ENCODE peak calls at places on chromosomes 6 and 20, in nine cellular contexts. D is lower leg skin; Q is psoas muscle; L is CD8-positive, alpha-beta T cell; C is right cardiac atrium; J is NCI-H1092 treated with DMSO at 0.1 percent for 48 hours; M is HEK293T; A is substantia nigra; O is hepatocyte. E is an unnamed sample.

GRCh38 chr20:1775117-1775516 is 117.5 kb upstream of the SIRPG start:
- DNase-seq in D (no peak), Q (no peak), L (no peak), C (no peak), J (no peak), M (no peak), A (no peak), O (no peak), E (no peak)

GRCh38 chr6:48541669-48542068 is 430.7 kb upstream of the PTCHD4 start:
- DNase-seq in D (no peak), Q (no peak), L (no peak), C (no peak), J (no peak), M (no peak), A (no peak), O (no peak), E (no peak)

GRCh38 chr6:19472850-19473249 is 364.3 kb upstream of the ID4 start:
- DNase-seq in D (no peak), Q (no peak), L (no peak), C (no peak), J (no peak), M (peak), A (no peak), O (no peak), E (no peak)

GRCh38 chr20:44460795-44461141 is 14.9 kb upstream of the TTPAL start:
- DNase-seq in D (no peak), Q (no peak), L (no peak), C (no peak), J (peak), M (no peak), A (no peak), O (peak), E (no peak)

GRCh38 chr20:37911838-37912273 is 8.9 kb downstream of the VSTM2L start:
- DNase-seq in D (no peak), Q (peak), L (no peak), C (peak), J (peak), M (no peak), A (no peak), O (peak), E (no peak)

GRCh38 chr6:89411019-89411268 is 1.1 kb downstream of the RRAGD start:
- DNase-seq in D (no peak), Q (no peak), L (no peak), C (no peak), J (no peak), M (no peak), A (no peak), O (peak), E (no peak)

GRCh38 chr6:111662794-111663231 is 57.1 kb upstream of the TRAF3IP2 start:
- DNase-seq in D (no peak), Q (no peak), L (no peak), C (no peak), J (no peak), M (no peak), A (no peak), O (no peak), E (no peak)

GRCh38 chr20:24984963-24985640 is 7.4 kb downstream of the APMAP start:
- DNase-seq in D (peak), Q (no peak), L (no peak), C (no peak), J (no peak), M (no peak), A (no peak), O (no peak), E (peak)

GRCh38 chr6:40986364-40986763 is 52.7 kb downstream of the UNC5CL start:
- DNase-seq in D (no peak), Q (no peak), L (no peak), C (no peak), J (no peak), M (no peak), A (no peak), O (no peak), E (no peak)

GRCh38 chr6:154805288-154805911 is 72.2 kb downstream of the SCAF8 start:
- DNase-seq in D (no peak), Q (no peak), L (no peak), C (no peak), J (peak), M (peak), A (no peak), O (peak), E (no peak)

GRCh38 chr6:125747589-125748533 is 1.6 kb upstream of the HEY2 start:
- DNase-seq in D (peak), Q (peak), L (peak), C (peak), J (no peak), M (peak), A (no peak), O (peak), E (peak)

GRCh38 chr6:33984466-33985332 is 161.2 kb downstream of the GRM4 start:
- DNase-seq in D (peak), Q (no peak), L (no peak), C (no peak), J (no peak), M (no peak), A (no peak), O (no peak), E (peak)

GRCh38 chr6:47780510-47781356 is 1.1 kb upstream of the OPN5 start:
- DNase-seq in D (no peak), Q (no peak), L (peak), C (no peak), J (peak), M (peak), A (no peak), O (peak), E (no peak)

GRCh38 chr20:32091888-32092346 is 17.6 kb upstream of the TM9SF4 start:
- DNase-seq in D (peak), Q (peak), L (peak), C (peak), J (peak), M (peak), A (no peak), O (peak), E (peak)

GRCh38 chr6:71294121-71294523 is 5.5 kb downstream of the OGFRL1 start:
- DNase-seq in D (no peak), Q (no peak), L (no peak), C (no peak), J (no peak), M (no peak), A (no peak), O (no peak), E (no peak)

GRCh38 chr6:13653296-13653695 is 38.2 kb downstream of the NOL7 start:
- DNase-seq in D (no peak), Q (no peak), L (no peak), C (no peak), J (no peak), M (no peak), A (no peak), O (no peak), E (no peak)

GRCh38 chr20:13659288-13659687 is 20.6 kb upstream of the TASP1 start:
- DNase-seq in D (no peak), Q (no peak), L (no peak), C (no peak), J (no peak), M (no peak), A (no peak), O (no peak), E (no peak)